ENCODE peak calls at places on chromosomes 3 and 15, in ten cellular contexts. One of them, this sample, is unnamed.

GRCh38 chr3:185549111-185549510 is 3.3 kb downstream of the LIPH start:
- DNase-seq in GM06990: no peak
- DNase-seq in AG10803: peak
- DNase-seq in uterus: peak
- DNase-seq in Jurkat, Clone E6-1: no peak
- DNase-seq in adrenal gland: peak
- DNase-seq in astrocyte: peak
- DNase-seq in colonic mucosa: peak
- DNase-seq in left ventricle myocardium inferior: no peak
- DNase-seq in heart left ventricle: no peak
- DNase-seq in this sample: peak

GRCh38 chr3:141266797-141267555 is 35.4 kb downstream of the PXYLP1 start:
- DNase-seq in GM06990: no peak
- DNase-seq in AG10803: no peak
- DNase-seq in uterus: no peak
- DNase-seq in Jurkat, Clone E6-1: peak
- DNase-seq in adrenal gland: peak
- DNase-seq in astrocyte: no peak
- DNase-seq in colonic mucosa: no peak
- DNase-seq in left ventricle myocardium inferior: no peak
- DNase-seq in heart left ventricle: no peak
- DNase-seq in this sample: peak

GRCh38 chr3:163891771-163892170 is 1186.5 kb downstream of the SI start:
- DNase-seq in GM06990: no peak
- DNase-seq in AG10803: no peak
- DNase-seq in uterus: no peak
- DNase-seq in Jurkat, Clone E6-1: no peak
- DNase-seq in adrenal gland: no peak
- DNase-seq in astrocyte: no peak
- DNase-seq in colonic mucosa: no peak
- DNase-seq in left ventricle myocardium inferior: no peak
- DNase-seq in heart left ventricle: no peak
- DNase-seq in this sample: no peak

GRCh38 chr3:9778518-9779129 is 8.9 kb upstream of the CAMK1 start:
- DNase-seq in GM06990: no peak
- DNase-seq in AG10803: peak
- DNase-seq in uterus: peak
- DNase-seq in Jurkat, Clone E6-1: no peak
- DNase-seq in adrenal gland: no peak
- DNase-seq in astrocyte: no peak
- DNase-seq in colonic mucosa: no peak
- DNase-seq in left ventricle myocardium inferior: no peak
- DNase-seq in heart left ventricle: no peak
- DNase-seq in this sample: no peak

GRCh38 chr15:91552555-91552954 is 301.0 kb upstream of the SLCO3A1 start:
- DNase-seq in GM06990: no peak
- DNase-seq in AG10803: no peak
- DNase-seq in uterus: no peak
- DNase-seq in Jurkat, Clone E6-1: no peak
- DNase-seq in adrenal gland: no peak
- DNase-seq in astrocyte: peak
- DNase-seq in colonic mucosa: no peak
- DNase-seq in left ventricle myocardium inferior: no peak
- DNase-seq in heart left ventricle: no peak
- DNase-seq in this sample: no peak

GRCh38 chr3:108345492-108346205 is 49.3 kb downstream of the HHLA2 start:
- DNase-seq in GM06990: no peak
- DNase-seq in AG10803: no peak
- DNase-seq in uterus: no peak
- DNase-seq in Jurkat, Clone E6-1: no peak
- DNase-seq in adrenal gland: no peak
- DNase-seq in astrocyte: peak
- DNase-seq in colonic mucosa: no peak
- DNase-seq in left ventricle myocardium inferior: no peak
- DNase-seq in heart left ventricle: no peak
- DNase-seq in this sample: no peak

GRCh38 chr3:150238043-150238802 is 169.9 kb upstream of the TSC22D2 start:
- DNase-seq in GM06990: no peak
- DNase-seq in AG10803: no peak
- DNase-seq in uterus: no peak
- DNase-seq in Jurkat, Clone E6-1: no peak
- DNase-seq in adrenal gland: no peak
- DNase-seq in astrocyte: no peak
- DNase-seq in colonic mucosa: no peak
- DNase-seq in left ventricle myocardium inferior: no peak
- DNase-seq in heart left ventricle: no peak
- DNase-seq in this sample: no peak

GRCh38 chr3:157333551-157333991 is 103.1 kb upstream of the PTX3 start:
- DNase-seq in GM06990: no peak
- DNase-seq in AG10803: peak
- DNase-seq in uterus: no peak
- DNase-seq in Jurkat, Clone E6-1: no peak
- DNase-seq in adrenal gland: no peak
- DNase-seq in astrocyte: peak
- DNase-seq in colonic mucosa: no peak
- DNase-seq in left ventricle myocardium inferior: no peak
- DNase-seq in heart left ventricle: no peak
- DNase-seq in this sample: no peak

GRCh38 chr15:75606711-75607684 is 18.5 kb downstream of the SNUPN start:
- DNase-seq in GM06990: no peak
- DNase-seq in AG10803: peak
- DNase-seq in uterus: no peak
- DNase-seq in Jurkat, Clone E6-1: peak
- DNase-seq in adrenal gland: no peak
- DNase-seq in astrocyte: peak
- DNase-seq in colonic mucosa: no peak
- DNase-seq in left ventricle myocardium inferior: no peak
- DNase-seq in heart left ventricle: no peak
- DNase-seq in this sample: no peak

GRCh38 chr15:98858610-98859023 is 149.0 kb downstream of the PGPEP1L start:
- DNase-seq in GM06990: no peak
- DNase-seq in AG10803: no peak
- DNase-seq in uterus: no peak
- DNase-seq in Jurkat, Clone E6-1: no peak
- DNase-seq in adrenal gland: no peak
- DNase-seq in astrocyte: no peak
- DNase-seq in colonic mucosa: no peak
- DNase-seq in left ventricle myocardium inferior: no peak
- DNase-seq in heart left ventricle: no peak
- DNase-seq in this sample: no peak

GRCh38 chr3:13316603-13317002 is 103.5 kb downstream of the NUP210 start:
- DNase-seq in GM06990: no peak
- DNase-seq in AG10803: no peak
- DNase-seq in uterus: no peak
- DNase-seq in Jurkat, Clone E6-1: no peak
- DNase-seq in adrenal gland: no peak
- DNase-seq in astrocyte: no peak
- DNase-seq in colonic mucosa: no peak
- DNase-seq in left ventricle myocardium inferior: no peak
- DNase-seq in heart left ventricle: no peak
- DNase-seq in this sample: no peak

GRCh38 chr3:41650406-41650805 is 311.5 kb downstream of the ULK4 start:
- DNase-seq in GM06990: no peak
- DNase-seq in AG10803: no peak
- DNase-seq in uterus: no peak
- DNase-seq in Jurkat, Clone E6-1: no peak
- DNase-seq in adrenal gland: no peak
- DNase-seq in astrocyte: no peak
- DNase-seq in colonic mucosa: no peak
- DNase-seq in left ventricle myocardium inferior: no peak
- DNase-seq in heart left ventricle: no peak
- DNase-seq in this sample: no peak

GRCh38 chr3:143571548-143571947 is 276.7 kb downstream of the SLC9A9 start:
- DNase-seq in GM06990: no peak
- DNase-seq in AG10803: peak
- DNase-seq in uterus: no peak
- DNase-seq in Jurkat, Clone E6-1: no peak
- DNase-seq in adrenal gland: no peak
- DNase-seq in astrocyte: peak
- DNase-seq in colonic mucosa: no peak
- DNase-seq in left ventricle myocardium inferior: no peak
- DNase-seq in heart left ventricle: no peak
- DNase-seq in this sample: no peak

GRCh38 chr15:96088592-96088991 is 241.9 kb upstream of the NR2F2 start:
- DNase-seq in GM06990: no peak
- DNase-seq in AG10803: no peak
- DNase-seq in uterus: no peak
- DNase-seq in Jurkat, Clone E6-1: no peak
- DNase-seq in adrenal gland: no peak
- DNase-seq in astrocyte: no peak
- DNase-seq in colonic mucosa: no peak
- DNase-seq in left ventricle myocardium inferior: no peak
- DNase-seq in heart left ventricle: no peak
- DNase-seq in this sample: no peak

GRCh38 chr3:58433400-58434169 is at the start of gene PDHB:
- DNase-seq in GM06990: peak
- DNase-seq in AG10803: peak
- DNase-seq in uterus: peak
- DNase-seq in Jurkat, Clone E6-1: peak
- DNase-seq in adrenal gland: peak
- DNase-seq in astrocyte: peak
- DNase-seq in colonic mucosa: peak
- DNase-seq in left ventricle myocardium inferior: peak
- DNase-seq in heart left ventricle: peak
- DNase-seq in this sample: peak
- H3K4me3 ChIP-seq in GM06990: peak
- H3K4me3 ChIP-seq in AG10803: peak
- H3K4me3 ChIP-seq in uterus: peak
- H3K4me3 ChIP-seq in Jurkat, Clone E6-1: peak
- H3K4me3 ChIP-seq in adrenal gland: peak
- H3K4me3 ChIP-seq in astrocyte: peak
- H3K4me3 ChIP-seq in colonic mucosa: peak
- H3K4me3 ChIP-seq in left ventricle myocardium inferior: peak
- H3K4me3 ChIP-seq in heart left ventricle: peak
- H3K4me3 ChIP-seq in this sample: peak

GRCh38 chr3:151480492-151480891 is 19.6 kb upstream of the IGSF10 start:
- DNase-seq in GM06990: no peak
- DNase-seq in AG10803: no peak
- DNase-seq in uterus: no peak
- DNase-seq in Jurkat, Clone E6-1: no peak
- DNase-seq in adrenal gland: no peak
- DNase-seq in astrocyte: no peak
- DNase-seq in colonic mucosa: no peak
- DNase-seq in left ventricle myocardium inferior: no peak
- DNase-seq in heart left ventricle: no peak
- DNase-seq in this sample: no peak
- H3K4me3 ChIP-seq in GM06990: no peak
- H3K4me3 ChIP-seq in AG10803: no peak
- H3K4me3 ChIP-seq in uterus: no peak
- H3K4me3 ChIP-seq in Jurkat, Clone E6-1: no peak
- H3K4me3 ChIP-seq in adrenal gland: no peak
- H3K4me3 ChIP-seq in astrocyte: no peak
- H3K4me3 ChIP-seq in colonic mucosa: no peak
- H3K4me3 ChIP-seq in left ventricle myocardium inferior: no peak
- H3K4me3 ChIP-seq in heart left ventricle: no peak
- H3K4me3 ChIP-seq in this sample: no peak

GRCh38 chr3:109806929-109807328 is 469.6 kb upstream of the DPPA4 start:
- DNase-seq in GM06990: peak
- DNase-seq in AG10803: no peak
- DNase-seq in uterus: no peak
- DNase-seq in Jurkat, Clone E6-1: peak
- DNase-seq in adrenal gland: no peak
- DNase-seq in astrocyte: peak
- DNase-seq in colonic mucosa: no peak
- DNase-seq in left ventricle myocardium inferior: no peak
- DNase-seq in heart left ventricle: no peak
- DNase-seq in this sample: peak
- H3K4me3 ChIP-seq in GM06990: no peak
- H3K4me3 ChIP-seq in AG10803: no peak
- H3K4me3 ChIP-seq in uterus: no peak
- H3K4me3 ChIP-seq in Jurkat, Clone E6-1: no peak
- H3K4me3 ChIP-seq in adrenal gland: no peak
- H3K4me3 ChIP-seq in astrocyte: no peak
- H3K4me3 ChIP-seq in colonic mucosa: no peak
- H3K4me3 ChIP-seq in left ventricle myocardium inferior: no peak
- H3K4me3 ChIP-seq in heart left ventricle: no peak
- H3K4me3 ChIP-seq in this sample: no peak

DNA sequence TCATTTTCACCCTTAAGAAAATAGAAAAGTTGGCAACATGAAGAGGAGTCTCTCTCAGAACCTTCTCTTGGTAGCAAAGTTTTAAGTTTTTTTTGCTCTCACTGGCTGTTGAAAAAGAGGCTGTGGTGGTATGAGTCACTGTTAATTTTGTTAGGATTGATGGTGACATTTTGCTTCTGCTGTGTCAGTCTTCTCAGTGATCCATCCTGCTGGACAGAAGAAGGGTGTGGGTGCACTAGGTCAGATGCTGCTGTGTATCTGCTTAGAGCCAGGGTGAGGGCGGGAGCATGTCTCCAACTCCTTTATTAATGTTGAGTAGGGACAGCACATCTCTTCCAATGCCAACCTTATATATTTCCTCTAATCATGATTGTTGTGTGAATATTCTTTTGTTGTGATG is 369.5 kb downstream of the FEZF2 start:
- DNase-seq in GM06990: no peak
- DNase-seq in AG10803: no peak
- DNase-seq in uterus: no peak
- DNase-seq in Jurkat, Clone E6-1: no peak
- DNase-seq in adrenal gland: no peak
- DNase-seq in astrocyte: no peak
- DNase-seq in colonic mucosa: no peak
- DNase-seq in left ventricle myocardium inferior: no peak
- DNase-seq in heart left ventricle: no peak
- DNase-seq in this sample: no peak
- H3K4me3 ChIP-seq in GM06990: no peak
- H3K4me3 ChIP-seq in AG10803: no peak
- H3K4me3 ChIP-seq in uterus: no peak
- H3K4me3 ChIP-seq in Jurkat, Clone E6-1: no peak
- H3K4me3 ChIP-seq in adrenal gland: no peak
- H3K4me3 ChIP-seq in astrocyte: no peak
- H3K4me3 ChIP-seq in colonic mucosa: no peak
- H3K4me3 ChIP-seq in left ventricle myocardium inferior: no peak
- H3K4me3 ChIP-seq in heart left ventricle: no peak
- H3K4me3 ChIP-seq in this sample: no peak

DNA sequence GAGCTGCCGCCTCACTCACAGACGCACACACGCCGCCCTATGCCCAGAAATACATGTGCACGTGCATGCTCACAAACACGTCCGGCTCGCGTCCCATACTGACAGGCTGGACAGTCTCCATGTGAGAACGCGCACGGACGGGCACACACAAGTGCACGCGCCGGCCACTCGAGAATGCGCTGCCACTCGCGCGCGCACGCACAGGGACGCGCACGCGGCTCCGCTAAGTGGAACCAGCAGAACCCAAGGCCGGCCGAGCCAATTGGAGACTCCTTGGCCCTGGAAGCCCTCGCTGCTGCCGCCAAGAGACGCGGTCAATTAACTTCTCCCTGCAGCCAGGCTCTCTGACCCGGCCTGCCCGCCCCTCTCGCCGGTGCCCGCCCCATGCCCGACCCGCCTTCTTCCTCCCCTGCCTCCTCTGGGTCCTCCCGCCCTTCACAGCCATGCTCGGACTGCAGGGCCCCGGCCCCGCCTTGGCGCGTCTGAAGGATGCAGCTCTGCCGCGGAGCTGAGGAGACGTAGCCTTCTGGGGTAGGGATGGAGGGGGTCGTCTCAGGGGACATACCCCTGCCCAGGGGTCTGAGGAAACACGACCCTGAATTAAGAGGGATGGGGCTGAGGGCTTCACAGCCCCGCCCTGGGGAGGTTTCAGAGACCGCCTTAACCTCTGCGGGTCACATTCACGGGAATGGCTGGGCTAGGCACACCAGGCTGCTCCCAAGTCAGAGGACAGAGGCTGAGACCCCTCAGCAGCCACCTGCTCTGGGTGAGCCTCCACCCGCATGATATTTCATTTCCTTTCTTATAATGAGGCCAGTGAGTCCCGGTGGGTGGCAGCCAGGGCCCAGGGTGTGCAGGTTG is 15.0 kb downstream of the PTH1R start:
- DNase-seq in GM06990: no peak
- DNase-seq in AG10803: peak
- DNase-seq in uterus: peak
- DNase-seq in Jurkat, Clone E6-1: no peak
- DNase-seq in adrenal gland: peak
- DNase-seq in astrocyte: peak
- DNase-seq in colonic mucosa: peak
- DNase-seq in left ventricle myocardium inferior: peak
- DNase-seq in heart left ventricle: peak
- DNase-seq in this sample: peak
- H3K4me3 ChIP-seq in GM06990: no peak
- H3K4me3 ChIP-seq in AG10803: peak
- H3K4me3 ChIP-seq in uterus: peak
- H3K4me3 ChIP-seq in Jurkat, Clone E6-1: no peak
- H3K4me3 ChIP-seq in adrenal gland: no peak
- H3K4me3 ChIP-seq in astrocyte: peak
- H3K4me3 ChIP-seq in colonic mucosa: peak
- H3K4me3 ChIP-seq in left ventricle myocardium inferior: peak
- H3K4me3 ChIP-seq in heart left ventricle: peak
- H3K4me3 ChIP-seq in this sample: peak